ENCODE peak calls at places on chromosomes 7 and 10, in six cellular contexts. U is T-helper 1 cell, J is Caco-2, Z is RCC 7860, K is ureter, P is iPS DF 6.9. V is an unnamed sample.

GRCh38 chr10:11765141-11765540 is 23.0 kb downstream of the ECHDC3 start:
- DNase-seq in K (no peak), J (no peak), P (no peak), U (no peak), Z (no peak), V (no peak)

GRCh38 chr7:128045766-128046165 is 14.5 kb upstream of the LRRC4 start:
- DNase-seq in U (no peak), K (no peak), P (no peak), J (no peak), Z (no peak), V (no peak)

GRCh38 chr7:120218702-120219101 is 54.3 kb upstream of the KCND2 start:
- DNase-seq in U (no peak), K (no peak), Z (no peak), P (no peak), J (no peak), V (no peak)

GRCh38 chr7:2614646-2615330 is 17.0 kb upstream of the TTYH3 start:
- DNase-seq in U (no peak), P (no peak), K (no peak), J (no peak), Z (no peak), V (no peak)

GRCh38 chr7:31204066-31204465 is 136.5 kb downstream of the NEUROD6 start:
- DNase-seq in U (no peak), J (no peak), P (no peak), K (no peak), Z (no peak), V (no peak)

GRCh38 chr10:94902570-94902969 is 35.9 kb upstream of the CYP2C9 start:
- DNase-seq in K (no peak), P (no peak), U (no peak), Z (peak), J (no peak), V (no peak)

GRCh38 chr10:11016959-11017574 is 605 bp upstream of the CELF2 start:
- DNase-seq in K (no peak), J (no peak), P (no peak), U (no peak), Z (no peak), V (no peak)

GRCh38 chr10:72086466-72087391 is 1.6 kb downstream of the SPOCK2 start:
- DNase-seq in U (peak), K (peak), J (no peak), P (no peak), Z (no peak), V (no peak)

GRCh38 chr10:112369495-112370423 is 4.2 kb upstream of the ACSL5 start:
- DNase-seq in U (no peak), J (peak), Z (no peak), P (no peak), K (no peak), V (no peak)

GRCh38 chr10:99427566-99428150 is 2.8 kb downstream of the GOT1 start:
- DNase-seq in J (no peak), P (no peak), U (no peak), Z (no peak), K (no peak), V (no peak)

GRCh38 chr7:105298004-105298403 is 90.7 kb downstream of the SRPK2 start:
- DNase-seq in Z (no peak), J (no peak), K (no peak), P (no peak), U (no peak), V (no peak)

GRCh38 chr7:53101026-53101425 is 65.6 kb downstream of the POM121L12 start:
- DNase-seq in U (no peak), J (no peak), P (no peak), K (no peak), Z (no peak), V (no peak)

GRCh38 chr7:150875791-150876190 is 23.5 kb downstream of the AOC1 start:
- DNase-seq in Z (no peak), K (no peak), U (no peak), P (no peak), J (no peak), V (no peak)

GRCh38 chr7:4190021-4190981 is 491.8 kb upstream of the FOXK1 start:
- DNase-seq in J (no peak), K (no peak), U (no peak), P (no peak), Z (no peak), V (no peak)

GRCh38 chr10:67815571-67816059 is 22.4 kb downstream of the DNAJC12 start:
- DNase-seq in P (no peak), J (no peak), Z (peak), K (no peak), U (no peak), V (no peak)

GRCh38 chr7:2241580-2242540 is at the start of the genes MRM2 and NUDT1:
- DNase-seq in Z (peak), K (peak), U (peak), P (peak), J (peak), V (peak)

GRCh38 chr7:64654796-64655548 is 11.0 kb upstream of the ZNF107 start:
- DNase-seq in Z (no peak), K (peak), U (no peak), P (no peak), J (no peak), V (no peak)

GRCh38 chr10:123997486-123998196 is 95.8 kb downstream of the CHST15 start:
- DNase-seq in K (no peak), J (no peak), Z (peak), U (no peak), P (no peak), V (no peak)

GRCh38 chr7:2012981-2013380 is 219.8 kb downstream of the MAD1L1 start:
- DNase-seq in Z (no peak), P (no peak), J (peak), K (no peak), U (no peak), V (no peak)

GRCh38 chr10:71517310-71518159 is 120.8 kb downstream of the CDH23 start:
- DNase-seq in P (no peak), J (no peak), K (no peak), U (no peak), Z (no peak), V (no peak)

V was measured in substantia nigra.